ENCODE peak calls at places on chromosomes 12 and 14, in nine cellular contexts. Q is vagina, S is transverse colon, G is uterus, Z is lower leg skin, X is tibial nerve, R is HCT116, C is adrenal gland, K is stomach. O is an unnamed sample.

GRCh38 chr12:57216931-57217871 is 607 bp downstream of the NXPH4 start:
- DNase-seq in K (no peak), Q (no peak), G (no peak), R (no peak), Z (no peak), S (no peak), X (no peak), C (no peak), O (peak)

GRCh38 chr12:118821386-118821928 is 159.9 kb upstream of the SRRM4 start:
- DNase-seq in K (no peak), C (no peak), Q (no peak), G (no peak), Z (no peak), R (no peak), X (no peak), S (no peak), O (no peak)

GRCh38 chr12:12983420-12984035 is 16.5 kb downstream of the HEBP1 start:
- DNase-seq in G (peak), S (no peak), C (no peak), X (no peak), K (no peak), Q (no peak), R (peak), Z (no peak), O (peak)

GRCh38 chr14:103301512-103302197 is 32.4 kb upstream of the EIF5 start:
- DNase-seq in G (no peak), X (no peak), R (no peak), S (no peak), Q (no peak), K (no peak), Z (no peak), C (no peak), O (no peak)

GRCh38 chr14:96915478-96915877 is 118.3 kb downstream of the VRK1 start:
- DNase-seq in C (no peak), Q (no peak), Z (no peak), X (no peak), R (no peak), K (no peak), G (no peak), S (no peak), O (no peak)

GRCh38 chr14:56959869-56960268 is 149.6 kb upstream of the OTX2 start:
- DNase-seq in K (no peak), Z (no peak), C (no peak), S (no peak), X (no peak), Q (no peak), R (no peak), G (no peak), O (no peak)

GRCh38 chr14:85439696-85440328 is 90.1 kb upstream of the FLRT2 start:
- DNase-seq in G (no peak), Q (no peak), R (no peak), S (no peak), X (no peak), Z (no peak), C (no peak), K (no peak), O (no peak)

GRCh38 chr14:67187210-67187609 is 2.0 kb upstream of the GARIN2 start:
- DNase-seq in K (no peak), Q (no peak), C (peak), G (peak), S (no peak), Z (no peak), X (no peak), R (peak), O (no peak)

GRCh38 chr12:14239350-14239934 is 126.0 kb upstream of the ATF7IP start:
- DNase-seq in R (no peak), K (no peak), G (peak), Z (no peak), C (peak), S (no peak), Q (no peak), X (no peak), O (no peak)

GRCh38 chr14:100525615-100526014 is 61.6 kb downstream of the BEGAIN start:
- DNase-seq in S (no peak), R (no peak), Q (no peak), X (no peak), K (peak), C (no peak), G (no peak), Z (no peak), O (no peak)

GRCh38 chr12:4909734-4910501 is at the start of gene KCNA1:
- DNase-seq in C (no peak), Q (no peak), K (no peak), X (no peak), Z (no peak), R (no peak), S (no peak), G (no peak), O (no peak)

GRCh38 chr14:96092936-96093335 is 53.8 kb downstream of the C14orf132 start:
- DNase-seq in Z (no peak), S (no peak), K (no peak), X (no peak), G (no peak), C (no peak), Q (no peak), R (no peak), O (no peak)

GRCh38 chr12:56358836-56359532 is 923 bp downstream of the STAT2 start:
- DNase-seq in Q (no peak), Z (peak), G (no peak), K (no peak), S (peak), R (no peak), C (peak), X (no peak), O (peak)

GRCh38 chr12:83805873-83806272 is 1106.7 kb downstream of the SLC6A15 start:
- DNase-seq in K (no peak), X (no peak), Q (no peak), Z (no peak), C (no peak), S (no peak), R (no peak), G (no peak), O (no peak)

GRCh38 chr12:119998471-119999245 is 9.6 kb downstream of the BICDL1 start:
- DNase-seq in S (no peak), R (no peak), Z (no peak), X (no peak), Q (no peak), C (no peak), K (no peak), G (no peak), O (no peak)

GRCh38 chr12:3805058-3805457 is 52.1 kb upstream of the CRACR2A start:
- DNase-seq in C (no peak), G (no peak), Z (no peak), K (no peak), S (no peak), X (no peak), Q (no peak), R (no peak), O (no peak)

GRCh38 chr12:100675432-100675831 is 101.9 kb downstream of the GAS2L3 start:
- DNase-seq in X (peak), K (no peak), Q (no peak), R (no peak), Z (no peak), C (peak), S (peak), G (no peak), O (peak)

GRCh38 chr12:13000935-13001724 is 1.1 kb upstream of the HEBP1 start:
- DNase-seq in C (peak), X (peak), Z (no peak), R (peak), S (peak), K (peak), Q (no peak), G (peak), O (peak)

GRCh38 chr12:128643106-128643651 is 180.6 kb downstream of the SLC15A4 start:
- DNase-seq in S (no peak), G (no peak), Z (no peak), Q (no peak), C (no peak), R (no peak), X (no peak), K (no peak), O (no peak)

GRCh38 chr14:99518441-99519346 is 37.5 kb downstream of the CCNK start:
- DNase-seq in X (peak), G (peak), R (peak), C (peak), K (peak), Z (peak), S (peak), Q (no peak), O (peak)

GRCh38 chr12:11650697-11651281 is 1.3 kb downstream of the ETV6 start:
- DNase-seq in K (no peak), X (no peak), Q (no peak), R (no peak), Z (no peak), S (peak), G (no peak), C (no peak), O (peak)

GRCh38 chr12:69985656-69986055 is 160.6 kb downstream of the MYRFL start:
- DNase-seq in R (peak), C (no peak), X (no peak), K (no peak), Q (no peak), S (peak), Z (no peak), G (no peak), O (peak)

GRCh38 chr14:66311058-66311457 is 175.1 kb upstream of the CCDC196 start:
- DNase-seq in K (no peak), Z (no peak), R (no peak), Q (no peak), C (no peak), X (no peak), G (no peak), S (no peak), O (no peak)

GRCh38 chr12:57233357-57234232 is 4.1 kb downstream of the SHMT2 start:
- DNase-seq in R (no peak), X (no peak), G (no peak), C (no peak), K (no peak), S (no peak), Z (no peak), Q (no peak), O (no peak)

GRCh38 chr12:31732926-31733548 is 4.2 kb upstream of the AMN1 start:
- DNase-seq in G (no peak), X (no peak), S (no peak), C (no peak), Q (no peak), Z (peak), K (no peak), R (peak), O (peak)

GRCh38 chr12:69916541-69917270 is 91.7 kb downstream of the MYRFL start:
- DNase-seq in X (no peak), G (no peak), C (no peak), S (no peak), Z (no peak), K (no peak), Q (no peak), R (no peak), O (no peak)

GRCh38 chr12:4290011-4290790 is 16.6 kb downstream of the CCND2 start:
- DNase-seq in Q (no peak), R (no peak), G (no peak), X (no peak), C (no peak), S (no peak), K (no peak), Z (no peak), O (no peak)

DNA sequence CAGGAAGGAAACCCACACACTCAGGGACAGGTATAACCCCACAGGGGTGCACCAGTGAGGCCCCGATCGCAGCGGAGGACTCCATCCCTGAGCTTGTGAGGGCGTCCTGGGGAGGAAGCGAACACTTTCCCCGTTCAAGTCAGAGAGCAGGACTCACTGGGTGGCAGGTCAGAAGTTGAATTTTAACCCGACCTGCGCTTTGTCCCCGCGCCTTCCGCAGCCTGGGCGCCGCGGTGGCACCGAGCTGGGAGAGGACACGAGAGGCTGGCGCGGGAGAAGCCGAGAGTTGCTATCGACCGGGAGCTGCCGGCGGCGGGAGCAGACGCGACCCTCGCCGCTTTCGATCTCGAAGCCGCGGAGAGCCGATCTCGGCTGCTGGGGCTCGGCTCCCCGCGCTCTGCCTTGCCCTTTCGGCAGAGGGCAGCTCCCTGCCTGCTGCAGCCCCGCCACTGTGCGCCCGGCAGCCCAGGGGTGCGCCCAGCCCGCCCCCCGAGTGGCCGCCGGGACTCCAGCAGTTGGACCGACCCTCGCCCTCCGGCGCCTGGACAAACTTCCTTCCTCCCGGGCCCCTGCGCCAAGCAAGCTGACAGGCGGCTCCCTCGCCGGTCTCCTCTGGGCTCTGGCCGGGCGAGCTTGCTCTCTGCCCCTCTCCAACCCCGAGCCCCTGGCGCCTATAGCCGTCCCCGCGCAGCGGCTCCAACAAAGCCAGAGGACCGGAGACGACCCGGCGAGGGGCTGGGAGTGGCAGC is 918 bp downstream of the LIN7A start:
- DNase-seq in G (peak), X (no peak), C (no peak), K (peak), R (peak), Z (no peak), Q (no peak), S (peak), O (no peak)
- TF ChIP-seq POLR2A in G (no peak), X (no peak), C (no peak), K (no peak), R (no peak), Z (no peak), Q (no peak), S (no peak), O (no peak)

GRCh38 chr14:64338616-64339316 is 44.6 kb upstream of the ESR2 start:
- DNase-seq in Z (peak), G (peak), Q (peak), S (peak), R (peak), X (peak), C (peak), K (peak), O (peak)
- TF ChIP-seq POLR2A in Z (no peak), G (peak), Q (peak), S (peak), R (peak), X (peak), C (no peak), K (no peak), O (peak)

DNA sequence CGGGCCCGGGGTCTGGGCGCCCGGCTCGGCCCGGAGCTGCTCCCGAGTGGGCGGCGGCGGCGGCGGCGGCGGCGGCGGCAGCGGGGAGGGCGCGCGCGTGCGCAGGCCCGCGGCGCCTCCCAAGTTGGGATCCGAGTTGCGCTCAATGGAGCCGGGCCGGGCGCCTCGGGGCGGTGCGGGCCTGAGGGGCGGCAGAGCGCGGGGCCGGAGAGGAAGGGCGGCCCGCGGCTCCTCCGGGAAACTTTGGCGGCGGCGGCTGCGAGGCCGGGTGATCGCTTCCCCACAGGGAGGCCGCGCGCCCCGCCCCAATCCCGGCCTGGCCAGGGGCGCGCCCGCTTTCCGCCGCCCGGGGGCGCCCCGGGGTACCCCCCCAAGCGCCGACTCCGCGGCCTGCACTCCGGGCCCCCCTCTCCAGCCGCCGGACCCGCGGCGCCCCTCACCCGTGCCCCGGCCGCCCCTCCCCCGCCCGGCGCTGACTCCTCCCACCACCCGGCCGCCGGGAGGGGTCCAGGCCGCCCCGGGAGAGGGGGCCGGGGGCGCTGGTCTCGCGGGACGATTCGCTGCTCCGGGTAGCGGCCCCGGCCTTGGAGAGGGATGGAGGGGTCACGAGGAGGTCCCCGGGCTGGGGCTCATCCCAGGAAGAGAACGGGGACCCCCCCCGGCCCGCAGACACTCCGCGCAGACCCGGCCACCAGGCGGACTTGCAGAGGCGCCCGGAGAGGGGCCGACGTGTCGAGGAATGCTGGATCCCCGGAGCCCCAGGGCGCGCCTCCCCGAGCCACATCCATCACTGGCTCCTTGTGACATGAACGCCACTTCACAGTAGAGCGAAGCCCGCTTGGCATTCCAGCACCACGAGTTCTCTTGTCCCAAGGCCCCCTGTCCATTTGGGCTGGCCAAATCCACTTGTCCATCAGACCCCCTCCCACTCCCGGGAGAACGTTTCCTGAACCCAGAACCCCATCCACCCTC is at the start of gene RILPL1:
- DNase-seq in Z (peak), S (peak), R (no peak), G (peak), X (no peak), C (peak), Q (no peak), K (peak), O (peak)
- TF ChIP-seq POLR2A in Z (no peak), S (no peak), R (no peak), G (no peak), X (no peak), C (no peak), Q (no peak), K (no peak), O (no peak)

GRCh38 chr14:35383569-35384385 is 20.8 kb downstream of the NFKBIA start:
- DNase-seq in G (no peak), C (no peak), S (no peak), X (no peak), K (no peak), R (no peak), Z (no peak), Q (no peak), O (no peak)

GRCh38 chr14:35387209-35387608 is 17.3 kb downstream of the NFKBIA start:
- DNase-seq in K (no peak), C (no peak), R (no peak), Z (no peak), Q (no peak), G (no peak), X (no peak), S (no peak), O (no peak)

GRCh38 chr14:35386673-35387125 is 17.9 kb downstream of the NFKBIA start:
- DNase-seq in C (no peak), G (no peak), R (no peak), Q (no peak), S (no peak), X (no peak), Z (no peak), K (no peak), O (no peak)

GRCh38 chr14:35384386-35385041 is 20.0 kb downstream of the NFKBIA start:
- DNase-seq in G (peak), Z (no peak), K (no peak), R (no peak), S (peak), X (no peak), C (peak), Q (peak), O (no peak)

DNA sequence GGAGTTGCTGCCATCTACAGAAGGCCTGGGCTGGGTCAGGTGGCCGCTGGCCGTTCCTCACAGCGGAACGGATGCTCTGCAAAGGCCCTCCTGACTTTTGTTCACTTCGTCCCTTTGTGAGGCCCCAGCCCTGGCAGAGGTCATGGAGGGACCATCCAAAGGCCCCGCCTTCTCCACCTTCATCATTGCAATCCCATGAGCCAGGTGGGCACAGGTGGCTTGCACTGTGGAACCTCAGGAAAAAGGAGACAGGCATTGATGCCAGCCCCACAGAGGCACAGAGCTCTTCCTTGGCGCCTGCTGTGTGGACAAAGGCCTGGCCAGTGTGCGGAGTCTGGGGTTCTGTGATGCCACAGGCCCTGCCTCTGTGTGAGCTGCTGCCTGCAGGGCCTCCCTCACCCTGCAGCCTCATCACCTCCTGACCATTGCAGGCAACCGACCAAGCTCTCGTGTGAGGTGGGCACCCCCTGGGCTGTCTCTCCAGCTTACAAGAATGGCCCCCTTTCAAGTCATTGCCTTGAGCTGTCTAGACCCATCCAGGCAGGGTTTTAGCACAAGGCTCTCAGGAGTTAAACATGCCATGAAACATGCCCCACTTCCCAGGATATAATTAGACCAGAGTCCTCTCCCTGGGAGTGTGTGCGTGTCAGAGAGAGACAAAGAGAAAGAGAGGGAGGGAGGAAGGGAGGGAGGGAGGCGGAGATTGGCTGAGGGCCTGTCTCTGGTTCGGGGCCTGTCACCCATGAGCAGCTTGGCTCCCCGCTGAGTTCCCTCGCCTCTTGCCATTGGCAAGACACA is 19.3 kb downstream of the NFKBIA start:
- DNase-seq in X (peak), K (peak), Q (no peak), G (peak), S (peak), R (no peak), Z (peak), C (peak), O (no peak)
- TF ChIP-seq POLR2A in X (peak), K (no peak), Q (peak), G (peak), S (peak), R (no peak), Z (no peak), C (no peak), O (no peak)

DNA sequence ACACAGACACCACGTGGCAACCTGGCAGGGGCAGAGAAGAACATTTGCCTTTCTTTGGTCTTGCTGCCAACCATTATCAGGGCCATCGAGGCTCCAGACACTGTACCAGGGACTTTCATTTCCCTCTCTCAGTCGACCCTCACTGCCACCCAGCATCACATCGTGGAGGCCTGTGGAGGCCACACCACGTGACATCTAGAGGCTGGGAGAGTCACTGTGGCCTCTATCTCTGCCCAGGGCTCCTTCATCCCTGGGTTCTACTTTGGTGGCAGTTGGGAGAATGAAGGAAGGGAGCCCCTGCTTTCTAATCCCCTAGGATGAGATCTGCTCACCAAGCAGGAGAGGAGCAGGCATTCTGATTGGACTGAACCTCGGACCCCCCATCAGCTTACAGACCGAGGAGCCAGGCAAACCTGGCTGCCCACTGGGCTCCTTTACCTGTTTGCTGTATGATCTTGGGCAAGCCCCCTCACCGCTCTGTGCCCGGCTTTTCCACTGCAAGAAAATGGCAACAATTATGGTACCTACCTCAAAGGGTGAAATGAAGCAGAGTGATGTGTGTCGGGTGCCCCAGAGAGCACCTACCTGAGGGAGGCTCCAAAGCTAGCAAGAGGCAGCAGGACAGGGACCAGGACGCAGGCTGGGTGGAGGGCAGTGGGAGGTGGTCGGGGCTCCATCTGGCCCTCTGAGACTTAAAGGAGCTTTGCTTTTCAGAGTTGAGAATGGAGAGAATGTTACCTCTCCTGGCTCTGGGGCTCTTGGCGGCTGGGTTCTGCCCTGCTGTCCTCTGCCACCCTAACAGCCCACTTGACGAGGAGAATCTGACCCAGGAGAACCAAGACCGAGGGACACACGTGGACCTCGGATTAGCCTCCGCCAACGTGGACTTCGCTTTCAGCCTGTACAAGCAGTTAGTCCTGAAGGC is 1.8 kb downstream of the SERPINA3 start:
- DNase-seq in Q (no peak), C (peak), Z (no peak), K (no peak), X (no peak), G (no peak), S (no peak), R (no peak), O (no peak)
- TF ChIP-seq POLR2A in Q (no peak), C (no peak), Z (no peak), K (no peak), X (no peak), G (no peak), S (no peak), R (no peak), O (no peak)

O was measured in erythroblast.